ENCODE peak calls at places on chromosomes 6 and 20, in nine cellular contexts. O is progenitor cell of endocrine pancreas; D is mammary epithelial cell; N is left cardiac atrium; W is activated T-helper 9 cell treated with anti-CD3 and anti-CD28 coated beads, Interleukin-2, amount 50 U/mL, for 16 hours; V is M059J; U is astrocyte of the cerebellum; I is HTR-8/SVneo; G is globus pallidus. H is an unnamed sample.

GRCh38 chr20:17644451-17644850 is 37.6 kb downstream of the RRBP1 start:
- DNase-seq in W (no peak), O (no peak), I (no peak), N (peak; percentile 60), D (peak; percentile 5), G (no peak), V (no peak), U (no peak), H (no peak)

GRCh38 chr6:44858998-44859397 is 469.1 kb upstream of the RUNX2 start:
- DNase-seq in W (no peak), I (no peak), D (no peak), V (peak; percentile 13), O (no peak), U (no peak), G (no peak), N (no peak), H (no peak)

GRCh38 chr20:3101737-3102574 is 17.4 kb upstream of the AVP start:
- DNase-seq in U (no peak), W (no peak), O (no peak), V (no peak), G (no peak), I (no peak), D (no peak), N (no peak), H (no peak)

GRCh38 chr6:85113934-85114582 is 335.8 kb upstream of the NT5E start:
- DNase-seq in N (peak; percentile 20), V (no peak), D (peak; percentile 4), G (no peak), U (no peak), I (no peak), W (no peak), O (no peak), H (no peak)

GRCh38 chr6:54335871-54336270 is 27.6 kb downstream of the TINAG start:
- DNase-seq in D (peak; percentile 87), N (no peak), W (no peak), I (peak; percentile 64), V (peak; percentile 97), U (peak; percentile 93), G (no peak), O (no peak), H (no peak)

GRCh38 chr6:97215157-97215769 is 67.8 kb downstream of the MMS22L start:
- DNase-seq in U (peak; percentile 54), W (no peak), O (peak; percentile 10), N (peak; percentile 24), G (peak; percentile 83), I (peak; percentile 34), V (peak; percentile 27), D (peak; percentile 8), H (no peak)

GRCh38 chr6:34021839-34022190 is 124.1 kb downstream of the GRM4 start:
- DNase-seq in I (no peak), U (no peak), G (no peak), O (no peak), V (no peak), D (no peak), N (no peak), W (no peak), H (no peak)

GRCh38 chr20:57562541-57563465 is 1.9 kb downstream of the PCK1 start:
- DNase-seq in G (no peak), D (no peak), O (no peak), V (no peak), N (no peak), I (no peak), U (no peak), W (no peak), H (no peak)

GRCh38 chr20:38847840-38848239 is 42.3 kb downstream of the PPP1R16B start:
- DNase-seq in N (no peak), U (no peak), D (no peak), V (no peak), I (no peak), O (no peak), G (no peak), W (no peak), H (no peak)

GRCh38 chr6:31620586-31621319 is at the start of gene PRRC2A:
- DNase-seq in G (peak; percentile 71), W (peak; percentile 93), U (peak; percentile 95), V (no peak), N (peak; percentile 86), D (no peak), I (peak; percentile 73), O (peak; percentile 91), H (no peak)

GRCh38 chr6:63504777-63505384 is 67.4 kb upstream of the LOC128125822 start:
- DNase-seq in G (no peak), D (no peak), W (no peak), I (no peak), U (no peak), V (peak; percentile 54), O (no peak), N (no peak), H (no peak)

GRCh38 chr6:122736606-122737005 is 42.9 kb upstream of the FABP7 start:
- DNase-seq in O (no peak), G (no peak), W (no peak), N (no peak), V (no peak), D (no peak), I (no peak), U (no peak), H (no peak)

GRCh38 chr20:2907519-2907918 is 34.2 kb downstream of the PTPRA start:
- DNase-seq in I (no peak), O (no peak), W (no peak), D (no peak), G (no peak), U (no peak), N (no peak), V (no peak), H (no peak)

H was measured in Right ventricle myocardium superior.